ENCODE peak calls at places on chromosomes 12 and 14, in six cellular contexts. N is stomach, H is GM12892, G is spleen, K is prostate gland, A is transverse colon. D is an unnamed sample.

GRCh38 chr12:7460375-7461259 is 16.7 kb upstream of the CD163L1 start:
- DNase-seq in N (peak; percentile 52), H (no peak), G (no peak), K (peak; percentile 22), A (peak; percentile 54), D (peak; percentile 25)

GRCh38 chr12:111072299-111072698 is 151.9 kb upstream of the MYL2 start:
- DNase-seq in N (no peak), H (no peak), G (no peak), K (no peak), A (no peak), D (no peak)

GRCh38 chr12:120231316-120232011 is 30.6 kb upstream of the RPLP0 start:
- DNase-seq in N (peak; percentile 73), H (no peak), G (peak; percentile 88), K (no peak), A (peak; percentile 58), D (no peak)

GRCh38 chr14:77212933-77213656 is 31.5 kb downstream of the TMEM63C start:
- DNase-seq in N (peak; percentile 51), H (peak; percentile 54), G (no peak), K (peak; percentile 14), A (peak; percentile 55), D (peak; percentile 60)

GRCh38 chr14:56189306-56189705 is 71.1 kb downstream of the PELI2 start:
- DNase-seq in N (no peak), H (no peak), G (no peak), K (no peak), A (no peak), D (no peak)

GRCh38 chr12:117640511-117640910 is 279.1 kb upstream of the NOS1 start:
- DNase-seq in N (no peak), H (no peak), G (no peak), K (no peak), A (no peak), D (no peak)

GRCh38 chr14:54931598-54932340 is 29.1 kb upstream of the GCH1 start:
- DNase-seq in N (no peak), H (no peak), G (no peak), K (no peak), A (no peak), D (no peak)

GRCh38 chr12:110316861-110317260 is 35.8 kb downstream of the ATP2A2 start:
- DNase-seq in N (no peak), H (no peak), G (no peak), K (no peak), A (no peak), D (no peak)

GRCh38 chr12:52050116-52050770 is 999 bp upstream of the NR4A1 start:
- DNase-seq in N (peak; percentile 67), H (no peak), G (peak; percentile 79), K (no peak), A (no peak), D (no peak)

GRCh38 chr14:80489513-80489912 is 278.2 kb upstream of the DIO2 start:
- DNase-seq in N (no peak), H (no peak), G (no peak), K (no peak), A (no peak), D (no peak)

GRCh38 chr12:131673519-131674265 is 37.2 kb upstream of the SFSWAP start:
- DNase-seq in N (no peak), H (no peak), G (peak; percentile 57), K (no peak), A (no peak), D (no peak)

GRCh38 chr14:36281309-36281708 is 39.1 kb downstream of the MBIP start:
- DNase-seq in N (no peak), H (no peak), G (no peak), K (no peak), A (no peak), D (no peak)

GRCh38 chr12:87317302-87317701 is 711.9 kb downstream of the C12orf50 start:
- DNase-seq in N (no peak), H (no peak), G (no peak), K (no peak), A (no peak), D (no peak)

GRCh38 chr12:118061876-118062791 is 1.2 kb upstream of the WSB2 start:
- DNase-seq in N (peak; percentile 45), H (peak; percentile 34), G (peak; percentile 73), K (peak; percentile 43), A (peak; percentile 55), D (peak; percentile 21)

GRCh38 chr14:25908707-25909106 is 689.1 kb downstream of the NOVA1 start:
- DNase-seq in N (no peak), H (no peak), G (no peak), K (no peak), A (no peak), D (no peak)

GRCh38 chr12:102343361-102344121 is 136.8 kb downstream of the IGF1 start:
- DNase-seq in N (no peak), H (no peak), G (no peak), K (no peak), A (no peak), D (no peak)

GRCh38 chr12:79673334-79673733 is 17.4 kb downstream of the PAWR start:
- DNase-seq in N (no peak), H (no peak), G (no peak), K (no peak), A (no peak), D (no peak)

GRCh38 chr14:100130471-100130870 is 29.0 kb downstream of the DEGS2 start:
- DNase-seq in N (no peak), H (no peak), G (no peak), K (no peak), A (no peak), D (no peak)
- TF ChIP-seq POLR2A in N (no peak), H (no peak), G (no peak), K (no peak), A (no peak), D (no peak)

GRCh38 chr12:77830502-77830901 is at the start of gene NAV3:
- DNase-seq in N (no peak), H (no peak), G (no peak), K (no peak), A (no peak), D (no peak)
- TF ChIP-seq POLR2AphosphoS5 in N (no peak), H (no peak), G (no peak), K (no peak), A (no peak), D (no peak)

DNA sequence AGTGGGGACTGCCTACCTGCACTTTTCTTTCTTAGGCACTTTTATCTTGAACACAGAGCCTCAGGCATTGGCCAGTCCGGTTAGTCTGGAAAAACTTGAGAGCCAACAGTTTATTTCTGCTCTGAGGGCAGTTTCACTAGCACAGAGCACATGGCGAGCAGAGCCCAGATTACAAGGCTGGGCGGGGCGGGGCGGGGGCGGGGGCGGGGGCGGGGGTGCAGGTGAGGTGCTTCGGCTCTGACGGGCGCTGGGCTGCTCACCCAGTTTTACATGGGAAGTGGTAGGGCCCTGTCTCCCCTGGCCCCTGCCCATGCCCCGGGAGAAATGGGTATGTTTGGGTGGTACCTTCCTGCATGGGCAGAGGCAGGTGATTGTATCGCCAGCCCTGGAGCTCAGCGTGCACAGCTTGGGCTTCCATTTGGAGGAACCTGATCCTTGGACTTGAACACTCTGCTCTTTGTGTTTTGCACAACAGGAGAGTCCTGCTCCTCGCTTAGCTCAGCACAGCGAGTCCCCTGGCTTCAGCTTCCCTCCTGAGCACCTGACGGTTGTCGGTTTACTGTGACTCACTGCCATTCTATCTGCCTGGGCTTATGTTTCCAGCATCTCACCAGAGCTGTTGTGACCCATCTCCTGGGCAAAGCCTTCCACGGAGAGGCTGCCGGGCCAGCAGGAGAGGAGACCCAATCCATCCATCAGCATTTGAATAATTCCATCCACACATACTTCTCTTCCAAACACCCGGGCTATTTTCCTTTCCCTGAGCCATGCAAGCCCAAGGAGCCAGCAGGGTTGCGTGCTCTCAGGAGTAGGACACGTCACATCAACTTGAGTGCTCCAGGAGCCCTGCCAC is 108.5 kb downstream of the ARF6 start:
- DNase-seq in N (peak; percentile 75), H (peak; percentile 50), G (peak; percentile 89), K (peak; percentile 86), A (peak; percentile 78), D (peak; percentile 45)
- TF ChIP-seq POLR2A in N (no peak), H (peak; percentile 71), G (no peak), K (no peak), A (peak; percentile 64), D (peak; percentile 62)

DNA sequence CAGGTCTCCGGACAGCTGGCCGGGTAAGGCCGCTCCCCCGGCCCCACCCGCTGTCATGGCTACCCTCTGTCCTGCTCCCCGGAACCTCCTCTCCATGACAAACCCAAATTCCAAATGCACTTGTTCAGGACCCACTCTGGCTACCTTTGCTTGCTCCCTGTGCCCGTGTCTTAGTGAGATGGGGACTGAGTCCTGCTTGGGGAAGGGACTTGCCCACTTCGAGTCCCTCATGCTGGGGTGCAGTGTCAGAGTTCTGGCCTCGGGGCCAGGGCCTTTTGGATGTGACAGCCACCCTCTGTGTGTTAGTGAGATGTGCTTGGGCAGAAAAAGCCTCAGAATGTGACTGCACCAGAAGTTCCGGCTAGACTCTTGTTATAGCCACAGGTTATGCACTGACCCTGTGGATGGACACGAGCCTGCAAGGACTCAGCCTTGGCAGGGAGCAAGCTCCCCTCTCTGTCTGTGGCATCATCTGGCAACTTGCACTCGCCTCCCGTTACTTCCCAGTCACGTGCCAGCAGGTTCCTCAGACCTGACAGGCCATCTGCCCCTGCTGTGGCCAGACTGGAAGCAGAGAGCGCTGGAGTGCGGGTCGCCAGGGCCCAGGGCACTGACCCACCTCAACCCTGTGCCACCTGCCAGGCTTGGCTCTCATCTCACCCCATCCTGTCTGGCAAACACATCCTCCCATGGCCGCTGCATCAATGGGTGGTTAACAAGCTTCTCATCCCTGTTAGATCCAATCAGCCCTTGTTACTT is 28.6 kb downstream of the SLC6A12 start:
- DNase-seq in N (no peak), H (no peak), G (no peak), K (no peak), A (no peak), D (no peak)
- TF ChIP-seq POLR2AphosphoS5 in N (no peak), H (no peak), G (no peak), K (no peak), A (no peak), D (no peak)

DNA sequence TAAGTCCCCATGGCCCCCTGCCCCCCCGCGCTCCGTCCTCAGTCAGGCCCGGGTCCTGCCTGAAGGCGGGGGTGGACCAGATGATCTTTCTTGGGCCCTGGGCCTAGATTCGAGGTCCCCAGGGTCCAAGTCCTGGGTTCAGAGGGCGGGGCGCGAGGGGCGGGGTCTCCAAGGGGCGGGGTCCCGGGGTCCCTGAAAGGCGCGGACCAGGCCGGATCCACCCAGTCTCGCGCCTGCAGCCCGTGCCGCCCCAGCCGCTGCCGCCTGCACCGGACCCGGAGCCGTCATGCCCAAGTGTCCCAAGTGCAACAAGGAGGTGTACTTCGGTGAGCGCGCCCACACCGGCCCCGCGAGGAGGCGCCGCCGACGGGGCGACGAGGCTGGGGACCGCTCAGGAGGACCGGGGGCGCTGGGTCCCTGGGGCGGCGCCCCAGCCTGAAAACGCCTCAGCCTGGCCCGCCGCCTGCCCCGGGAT is 325 bp downstream of the CRIP1 start:
- DNase-seq in N (no peak), H (no peak), G (peak; percentile 90), K (no peak), A (peak; percentile 79), D (no peak)
- TF ChIP-seq POLR2A in N (no peak), H (peak; percentile 61), G (no peak), K (no peak), A (peak; percentile 55), D (no peak)

DNA sequence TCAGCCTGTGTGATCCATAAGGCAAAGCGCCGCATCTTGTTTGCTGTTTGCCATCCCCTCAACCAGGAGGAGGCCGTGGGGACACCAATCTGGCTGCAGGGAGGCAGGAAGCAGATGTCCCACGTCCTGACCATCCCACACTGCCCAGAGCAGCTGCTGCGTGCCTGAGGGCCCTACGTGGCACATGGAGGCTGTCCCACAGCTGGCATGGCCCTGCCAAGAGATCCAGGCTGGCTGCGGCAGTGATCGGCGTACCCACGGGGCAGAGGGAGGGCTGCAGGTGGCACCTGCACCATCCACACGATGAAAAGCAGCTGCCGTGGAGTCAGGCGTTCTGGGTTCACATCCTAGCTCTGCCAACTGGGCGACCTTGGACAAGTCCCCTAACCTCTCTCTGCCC is 42.0 kb downstream of the NCOR2 start:
- DNase-seq in N (no peak), H (no peak), G (no peak), K (no peak), A (no peak), D (no peak)
- TF ChIP-seq POLR2AphosphoS5 in N (no peak), H (no peak), G (peak; percentile 62), K (no peak), A (no peak), D (no peak)